ENCODE peak calls at places on chromosome 15, in six cellular contexts. O is pancreas, F is tibial nerve, W is A673, Y is IMR-90, R is kidney. M is an unnamed sample.
A peak's percentile ranks its signal among the peaks of the same experiment; 100 is the strongest.

GRCh38 chr15:98124576-98124975 is 164.1 kb downstream of the ARRDC4 start:
- DNase-seq in O (no peak), F (no peak), W (no peak), Y (no peak), R (no peak), M (no peak)

GRCh38 chr15:40264321-40265153 is 18.3 kb downstream of the ANKRD63 start:
- DNase-seq in O (no peak), F (no peak), W (no peak), Y (no peak), R (peak; percentile 57), M (no peak)

GRCh38 chr15:29988689-29989088 is 94.1 kb upstream of the GOLGA8J start:
- DNase-seq in O (no peak), F (no peak), W (peak; percentile 7), Y (peak; percentile 11), R (no peak), M (no peak)

GRCh38 chr15:73034213-73034612 is 18.1 kb upstream of the NEO1 start:
- DNase-seq in O (no peak), F (no peak), W (no peak), Y (no peak), R (no peak), M (no peak)

GRCh38 chr15:89499156-89499555 is 2.8 kb upstream of the RHCG start:
- DNase-seq in O (no peak), F (no peak), W (no peak), Y (no peak), R (peak; percentile 15), M (no peak)

GRCh38 chr15:89998141-89998661 is 2.9 kb upstream of the ZNF710 start:
- DNase-seq in O (peak; percentile 73), F (no peak), W (no peak), Y (peak; percentile 85), R (no peak), M (no peak)

GRCh38 chr15:40582726-40583246 is 11.3 kb upstream of the KNL1 start:
- DNase-seq in O (no peak), F (no peak), W (no peak), Y (no peak), R (no peak), M (peak; percentile 85)

GRCh38 chr15:98147415-98147814 is 186.9 kb downstream of the ARRDC4 start:
- DNase-seq in O (no peak), F (no peak), W (no peak), Y (no peak), R (no peak), M (no peak)

GRCh38 chr15:67570875-67571642 is 28.6 kb downstream of the MAP2K5 start:
- DNase-seq in O (no peak), F (no peak), W (no peak), Y (no peak), R (no peak), M (no peak)

GRCh38 chr15:56369234-56369633 is 4.0 kb downstream of the TEX9 start:
- DNase-seq in O (no peak), F (no peak), W (no peak), Y (no peak), R (no peak), M (no peak)

GRCh38 chr15:70530906-70531305 is 232.5 kb downstream of the UACA start:
- DNase-seq in O (no peak), F (no peak), W (no peak), Y (no peak), R (no peak), M (no peak)
- H3K4me1 ChIP-seq in O (no peaks in the 10 kb centered on the region), F (no peaks in the 10 kb centered on the region), W (peaks cover 46% of the 10 kb centered on the region), Y (peaks cover 2% of the 10 kb centered on the region), R (no peaks in the 10 kb centered on the region), M (no peaks in the 10 kb centered on the region)

DNA sequence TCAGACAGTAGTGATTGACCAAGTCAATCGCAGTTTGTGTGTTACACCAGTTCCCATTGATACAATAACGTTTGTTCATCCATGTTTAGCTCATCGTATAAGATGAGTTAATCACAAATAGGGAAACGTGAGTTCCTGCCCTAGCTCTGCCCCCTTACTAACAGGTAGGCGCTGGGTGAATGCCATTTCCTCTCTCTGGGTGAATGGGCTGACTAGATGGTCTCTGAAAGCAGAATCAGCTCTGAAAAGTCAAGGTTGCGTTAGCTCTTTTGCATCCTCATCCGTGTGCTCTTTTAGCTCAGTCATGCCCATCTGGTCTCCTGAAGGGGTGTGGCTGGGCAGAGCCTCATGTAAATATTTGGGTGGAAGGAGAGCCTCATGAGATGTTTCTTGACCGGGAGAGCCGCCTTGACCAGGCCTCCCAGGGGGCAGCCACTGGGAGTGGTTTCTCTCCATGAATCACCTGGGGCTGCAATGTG is 108.2 kb upstream of the RASGRP1 start:
- DNase-seq in O (no peak), F (no peak), W (no peak), Y (no peak), R (no peak), M (no peak)
- H3K27ac ChIP-seq in O (no peak overlapping the region), F (no peak overlapping the region), W (no peak overlapping the region), Y (no peak overlapping the region), R (no peak overlapping the region), M (no peak overlapping the region)

DNA sequence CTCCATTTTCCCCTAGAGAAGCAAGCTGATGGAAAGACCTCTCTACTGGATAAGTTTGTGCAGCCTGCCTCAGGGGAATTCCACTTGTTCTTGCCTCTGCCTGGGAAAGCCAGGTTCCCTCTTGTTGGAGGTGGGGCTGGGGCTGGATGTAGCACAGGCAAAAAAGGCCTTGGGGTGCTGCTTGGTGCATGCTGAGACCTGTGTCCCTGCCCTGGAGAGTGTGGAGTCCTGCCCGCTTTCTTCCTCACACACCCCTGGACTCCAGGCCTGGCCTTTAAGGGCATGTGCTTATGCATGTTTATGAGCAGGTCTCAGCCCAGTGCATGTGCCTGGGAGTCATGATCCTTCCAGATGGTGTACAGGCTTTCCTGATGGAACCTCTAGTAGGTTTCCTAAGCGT is 23.5 kb upstream of the JMJD7 start:
- DNase-seq in O (no peak), F (no peak), W (no peak), Y (no peak), R (no peak), M (no peak)
- H3K4me1 ChIP-seq in O (no peaks in the 10 kb centered on the region), F (no peaks in the 10 kb centered on the region), W (no peaks in the 10 kb centered on the region), Y (peaks cover 4% of the 10 kb centered on the region), R (peaks cover 14% of the 10 kb centered on the region), M (peaks cover 33% of the 10 kb centered on the region)

DNA sequence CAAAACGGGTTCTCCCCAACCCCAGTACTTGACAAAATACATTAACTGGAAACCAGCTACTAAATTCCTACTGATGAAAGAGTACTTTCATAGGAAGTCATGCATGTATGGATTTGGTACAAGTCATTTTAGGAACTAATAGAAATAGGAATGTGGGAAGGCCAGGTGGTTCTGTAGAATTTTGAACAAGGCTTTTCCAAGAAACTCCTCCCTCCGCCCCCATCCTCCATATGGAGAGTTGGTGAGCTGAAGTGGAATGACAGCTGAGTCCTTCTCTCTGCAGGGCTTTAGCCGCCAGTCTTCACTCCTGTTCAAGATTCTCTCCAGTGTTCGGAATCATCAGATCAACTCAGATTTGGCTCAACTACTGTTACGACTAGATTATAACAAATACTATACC is 33.2 kb downstream of the TUBGCP4 start:
- DNase-seq in O (no peak), F (no peak), W (no peak), Y (no peak), R (no peak), M (no peak)
- H3K27ac ChIP-seq in O (no peak overlapping the region), F (no peak overlapping the region), W (no peak overlapping the region), Y (no peak overlapping the region), R (no peak overlapping the region), M (no peak overlapping the region)

GRCh38 chr15:93235926-93236781 is 147.1 kb upstream of the RGMA start:
- DNase-seq in O (no peak), F (peak; percentile 65), W (no peak), Y (no peak), R (no peak), M (peak; percentile 71)
- H3K4me1 ChIP-seq in O (no peaks in the 10 kb centered on the region), F (no peaks in the 10 kb centered on the region), W (no peaks in the 10 kb centered on the region), Y (no peaks in the 10 kb centered on the region), R (no peaks in the 10 kb centered on the region), M (no peaks in the 10 kb centered on the region)

GRCh38 chr15:64164436-64164835 is 1.6 kb upstream of the PPIB start:
- DNase-seq in O (no peak), F (no peak), W (no peak), Y (no peak), R (no peak), M (no peak)
- H3K27ac ChIP-seq in O (no peak overlapping the region), F (no peak overlapping the region), W (no peak overlapping the region), Y (no peak overlapping the region), R (peak overlapping the region; percentile 79), M (no peak overlapping the region)

GRCh38 chr15:86247249-86247955 is 167.7 kb downstream of the AGBL1 start:
- DNase-seq in O (no peak), F (no peak), W (no peak), Y (no peak), R (no peak), M (no peak)
- H3K4me1 ChIP-seq in O (no peaks in the 10 kb centered on the region), F (no peaks in the 10 kb centered on the region), W (no peaks in the 10 kb centered on the region), Y (no peaks in the 10 kb centered on the region), R (no peaks in the 10 kb centered on the region), M (no peaks in the 10 kb centered on the region)